ENCODE peak calls at places on chromosomes 3 and 15, in eight cellular contexts. C is Karpas-422, X is pancreas, S is fibroblast of lung, E is ovary, I is A549, B is psoas muscle, N is heart left ventricle. L is an unnamed sample.

GRCh38 chr3:132660745-132661067 is 577 bp downstream of the UBA5 start:
- DNase-seq in C (no peak), X (no peak), S (peak; percentile 30), E (no peak), I (no peak), B (no peak), N (no peak), L (no peak)

GRCh38 chr15:26887926-26888666 is 21.2 kb downstream of the GABRA5 start:
- DNase-seq in C (no peak), X (no peak), S (peak; percentile 20), E (no peak), I (no peak), B (no peak), N (no peak), L (no peak)

GRCh38 chr3:180265551-180265950 is 228.8 kb upstream of the PEX5L start:
- DNase-seq in C (peak; percentile 25), X (no peak), S (peak; percentile 78), E (no peak), I (no peak), B (no peak), N (no peak), L (no peak)

GRCh38 chr3:122085666-122086065 is 30.5 kb downstream of the CD86 start:
- DNase-seq in C (no peak), X (no peak), S (no peak), E (no peak), I (no peak), B (no peak), N (no peak), L (no peak)

GRCh38 chr3:67654832-67655152 is 380 bp upstream of the SUCLG2 start:
- DNase-seq in C (no peak), X (no peak), S (no peak), E (no peak), I (no peak), B (no peak), N (no peak), L (no peak)

GRCh38 chr3:51953445-51953844 is 1.7 kb upstream of the GPR62 start:
- DNase-seq in C (no peak), X (no peak), S (peak; percentile 63), E (no peak), I (no peak), B (no peak), N (no peak), L (peak; percentile 26)

GRCh38 chr3:104005815-104006214 is 1360.9 kb upstream of the ALCAM start:
- DNase-seq in C (no peak), X (no peak), S (peak; percentile 3), E (no peak), I (no peak), B (no peak), N (no peak), L (no peak)

GRCh38 chr3:197953881-197954280 is 3.9 kb downstream of the RPL35A start:
- DNase-seq in C (no peak), X (no peak), S (peak; percentile 89), E (no peak), I (no peak), B (no peak), N (peak; percentile 70), L (no peak)

GRCh38 chr3:114879059-114880031 is 267.7 kb downstream of the ZBTB20 start:
- DNase-seq in C (no peak), X (no peak), S (peak; percentile 74), E (no peak), I (peak; percentile 7), B (no peak), N (no peak), L (no peak)

GRCh38 chr3:56894912-56895431 is 93.2 kb upstream of the ARHGEF3 start:
- DNase-seq in C (no peak), X (no peak), S (peak; percentile 88), E (no peak), I (no peak), B (no peak), N (no peak), L (no peak)

GRCh38 chr3:10285307-10285706 is 7.4 kb downstream of the GHRL start:
- DNase-seq in C (no peak), X (no peak), S (no peak), E (no peak), I (no peak), B (no peak), N (no peak), L (no peak)

GRCh38 chr15:92833493-92834271 is 66.4 kb upstream of the CHD2 start:
- DNase-seq in C (peak; percentile 29), X (no peak), S (no peak), E (no peak), I (no peak), B (no peak), N (no peak), L (no peak)

GRCh38 chr3:138188013-138188352 is 882 bp downstream of the ARMC8 start:
- DNase-seq in C (peak; percentile 78), X (no peak), S (peak; percentile 64), E (no peak), I (no peak), B (no peak), N (no peak), L (peak; percentile 58)

GRCh38 chr3:177934001-177934891 is 602.0 kb upstream of the KCNMB2 start:
- DNase-seq in C (no peak), X (no peak), S (peak; percentile 92), E (no peak), I (peak; percentile 57), B (peak; percentile 59), N (no peak), L (no peak)

GRCh38 chr3:5585085-5585484 is 397.6 kb downstream of the EDEM1 start:
- DNase-seq in C (no peak), X (no peak), S (no peak), E (no peak), I (no peak), B (no peak), N (no peak), L (no peak)

GRCh38 chr3:190865828-190866227 is 3.3 kb upstream of the GMNC start:
- DNase-seq in C (no peak), X (no peak), S (no peak), E (no peak), I (peak; percentile 11), B (no peak), N (no peak), L (no peak)

GRCh38 chr15:39584662-39585393 is 3.9 kb downstream of the THBS1 start:
- DNase-seq in C (no peak), X (no peak), S (peak; percentile 6), E (no peak), I (no peak), B (no peak), N (no peak), L (no peak)

GRCh38 chr15:39586387-39587171 is 5.7 kb downstream of the THBS1 start:
- DNase-seq in C (no peak), X (no peak), S (peak; percentile 82), E (no peak), I (no peak), B (no peak), N (no peak), L (peak; percentile 28)

GRCh38 chr15:39584266-39584659 is 3.4 kb downstream of the THBS1 start:
- DNase-seq in C (no peak), X (no peak), S (no peak), E (no peak), I (no peak), B (no peak), N (no peak), L (no peak)

GRCh38 chr15:39585871-39586301 is 5.0 kb downstream of the THBS1 start:
- DNase-seq in C (no peak), X (no peak), S (no peak), E (no peak), I (no peak), B (no peak), N (no peak), L (peak; percentile 9)

DNA sequence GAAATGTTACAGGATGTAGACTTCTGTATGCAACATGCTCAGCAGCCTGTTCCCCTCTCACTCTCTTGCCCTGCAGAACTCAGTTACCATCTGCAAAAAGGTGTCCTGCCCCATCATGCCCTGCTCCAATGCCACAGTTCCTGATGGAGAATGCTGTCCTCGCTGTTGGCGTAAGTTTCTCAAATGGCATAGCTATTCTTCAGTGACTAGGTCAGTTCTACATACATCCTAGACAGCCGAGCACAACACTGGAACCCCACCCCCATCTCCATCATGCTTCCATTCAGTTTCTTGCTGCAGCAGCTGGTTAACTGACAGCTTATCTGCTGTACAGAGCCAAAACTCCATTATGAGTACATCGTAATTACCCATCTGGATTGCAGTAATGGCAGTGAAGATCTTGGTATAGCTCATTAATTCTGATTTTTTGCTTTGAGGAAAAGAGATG is 4.5 kb downstream of the THBS1 start:
- DNase-seq in C (no peak), X (no peak), S (peak; percentile 7), E (no peak), I (no peak), B (no peak), N (no peak), L (no peak)
- H3K4me3 ChIP-seq in C (no peak overlapping the region), X (no peak overlapping the region), S (peak overlapping the region; percentile 96), E (peak overlapping the region; percentile 18), I (no peak overlapping the region), B (no peak overlapping the region), N (no peak overlapping the region), L (no peak overlapping the region)

GRCh38 chr3:85740561-85740960 is 781.8 kb downstream of the CADM2 start:
- DNase-seq in C (no peak), X (no peak), S (peak; percentile 36), E (no peak), I (no peak), B (no peak), N (no peak), L (no peak)

GRCh38 chr3:85737846-85738245 is 779.1 kb downstream of the CADM2 start:
- DNase-seq in C (no peak), X (no peak), S (peak; percentile 74), E (no peak), I (peak; percentile 27), B (no peak), N (no peak), L (no peak)
- H3K4me1 ChIP-seq in C (no peaks in the 10 kb centered on the region), X (no peaks in the 10 kb centered on the region), S (no peaks in the 10 kb centered on the region), E (no peaks in the 10 kb centered on the region), I (no peaks in the 10 kb centered on the region), B (no peaks in the 10 kb centered on the region), N (no peaks in the 10 kb centered on the region), L (no peaks in the 10 kb centered on the region)

GRCh38 chr3:125212096-125212508 is 446 bp downstream of the SLC12A8 start:
- DNase-seq in C (no peak), X (peak; percentile 40), S (no peak), E (no peak), I (no peak), B (no peak), N (no peak), L (no peak)

GRCh38 chr3:125212509-125213372 is at the start of gene SLC12A8:
- DNase-seq in C (no peak), X (peak; percentile 53), S (no peak), E (no peak), I (no peak), B (no peak), N (no peak), L (no peak)

GRCh38 chr3:125214738-125215137 is 2.2 kb upstream of the SLC12A8 start:
- DNase-seq in C (no peak), X (no peak), S (no peak), E (no peak), I (no peak), B (no peak), N (no peak), L (no peak)

GRCh38 chr3:125213946-125214542 is 1.5 kb upstream of the SLC12A8 start:
- DNase-seq in C (no peak), X (no peak), S (peak; percentile 89), E (no peak), I (no peak), B (no peak), N (no peak), L (no peak)

GRCh38 chr3:125211523-125212095 is 939 bp downstream of the SLC12A8 start:
- DNase-seq in C (no peak), X (no peak), S (no peak), E (no peak), I (no peak), B (no peak), N (no peak), L (no peak)
- H3K4me3 ChIP-seq in C (no peak overlapping the region), X (peak overlapping the region; percentile 72), S (no peak overlapping the region), E (peak overlapping the region; percentile 32), I (no peak overlapping the region), B (peak overlapping the region; percentile 62), N (peak overlapping the region; percentile 38), L (no peak overlapping the region)

GRCh38 chr15:66725468-66725785 is 23.4 kb downstream of the SMAD6 start:
- DNase-seq in C (no peak), X (no peak), S (no peak), E (no peak), I (no peak), B (no peak), N (no peak), L (no peak)
- H3K4me1 ChIP-seq in C (no peaks in the 10 kb centered on the region), X (no peaks in the 10 kb centered on the region), S (peaks cover 9% of the 10 kb centered on the region), E (peaks cover 13% of the 10 kb centered on the region), I (peaks cover 73% of the 10 kb centered on the region), B (no peaks in the 10 kb centered on the region), N (peaks cover 56% of the 10 kb centered on the region), L (peaks cover 63% of the 10 kb centered on the region)

L was measured in SJSA1.